ENCODE peak calls at places on chromosomes 12 and 14, in nine cellular contexts. One of them, this sample, is unnamed.

GRCh38 chr12:83408168-83408567 is 721.5 kb downstream of the TMTC2 start:
- DNase-seq in left ventricle myocardium inferior: no peak
- DNase-seq in right lobe of liver: no peak
- DNase-seq in endothelial cell: no peak
- DNase-seq in AG04450: no peak
- DNase-seq in foreskin fibroblast: no peak
- DNase-seq in A549: no peak
- DNase-seq in fibroblast of the aortic adventitia: no peak
- DNase-seq in mesothelial cell of epicardium: no peak
- DNase-seq in this sample: no peak

GRCh38 chr14:89247457-89248122 is 169.4 kb downstream of the FOXN3 start:
- DNase-seq in endothelial cell: no peak
- DNase-seq in mesothelial cell of epicardium: no peak
- DNase-seq in left ventricle myocardium inferior: no peak
- DNase-seq in fibroblast of the aortic adventitia: no peak
- DNase-seq in A549: no peak
- DNase-seq in foreskin fibroblast: no peak
- DNase-seq in right lobe of liver: no peak
- DNase-seq in AG04450: no peak
- DNase-seq in this sample: no peak

GRCh38 chr12:87820524-87821194 is 208.5 kb downstream of the C12orf50 start:
- DNase-seq in A549: no peak
- DNase-seq in AG04450: peak; percentile 24
- DNase-seq in mesothelial cell of epicardium: no peak
- DNase-seq in endothelial cell: no peak
- DNase-seq in foreskin fibroblast: peak; percentile 29
- DNase-seq in right lobe of liver: no peak
- DNase-seq in fibroblast of the aortic adventitia: peak; percentile 72
- DNase-seq in left ventricle myocardium inferior: no peak
- DNase-seq in this sample: no peak

GRCh38 chr12:76636141-76636692 is 76.6 kb upstream of the OSBPL8 start:
- DNase-seq in fibroblast of the aortic adventitia: peak; percentile 16
- DNase-seq in left ventricle myocardium inferior: no peak
- DNase-seq in AG04450: no peak
- DNase-seq in right lobe of liver: no peak
- DNase-seq in mesothelial cell of epicardium: no peak
- DNase-seq in foreskin fibroblast: no peak
- DNase-seq in endothelial cell: no peak
- DNase-seq in A549: no peak
- DNase-seq in this sample: no peak

GRCh38 chr12:20404576-20405346 is 36.4 kb downstream of the PDE3A start:
- DNase-seq in endothelial cell: no peak
- DNase-seq in right lobe of liver: no peak
- DNase-seq in A549: no peak
- DNase-seq in left ventricle myocardium inferior: peak; percentile 15
- DNase-seq in mesothelial cell of epicardium: no peak
- DNase-seq in foreskin fibroblast: peak; percentile 10
- DNase-seq in fibroblast of the aortic adventitia: peak; percentile 32
- DNase-seq in AG04450: no peak
- DNase-seq in this sample: peak; percentile 33

GRCh38 chr14:104398656-104399055 is 180.9 kb upstream of the C14orf180 start:
- DNase-seq in endothelial cell: no peak
- DNase-seq in foreskin fibroblast: no peak
- DNase-seq in left ventricle myocardium inferior: no peak
- DNase-seq in fibroblast of the aortic adventitia: no peak
- DNase-seq in AG04450: no peak
- DNase-seq in A549: no peak
- DNase-seq in right lobe of liver: no peak
- DNase-seq in mesothelial cell of epicardium: no peak
- DNase-seq in this sample: no peak

GRCh38 chr14:103641181-103641580 is 12.2 kb downstream of the KLC1 start:
- DNase-seq in A549: no peak
- DNase-seq in mesothelial cell of epicardium: no peak
- DNase-seq in fibroblast of the aortic adventitia: peak; percentile 54
- DNase-seq in endothelial cell: no peak
- DNase-seq in left ventricle myocardium inferior: no peak
- DNase-seq in right lobe of liver: no peak
- DNase-seq in foreskin fibroblast: peak; percentile 70
- DNase-seq in AG04450: no peak
- DNase-seq in this sample: no peak

GRCh38 chr12:31206038-31206670 is 119.8 kb downstream of the SINHCAF start:
- DNase-seq in mesothelial cell of epicardium: no peak
- DNase-seq in AG04450: no peak
- DNase-seq in endothelial cell: no peak
- DNase-seq in foreskin fibroblast: peak; percentile 79
- DNase-seq in right lobe of liver: no peak
- DNase-seq in left ventricle myocardium inferior: no peak
- DNase-seq in fibroblast of the aortic adventitia: peak; percentile 75
- DNase-seq in A549: no peak
- DNase-seq in this sample: no peak

GRCh38 chr12:108967869-108968540 is 52.9 kb downstream of the SVOP start:
- DNase-seq in right lobe of liver: no peak
- DNase-seq in foreskin fibroblast: no peak
- DNase-seq in mesothelial cell of epicardium: no peak
- DNase-seq in endothelial cell: no peak
- DNase-seq in AG04450: no peak
- DNase-seq in left ventricle myocardium inferior: no peak
- DNase-seq in A549: peak; percentile 56
- DNase-seq in fibroblast of the aortic adventitia: peak; percentile 3
- DNase-seq in this sample: no peak

GRCh38 chr12:126807312-126807711 is 1459.7 kb upstream of the TMEM132C start:
- DNase-seq in endothelial cell: no peak
- DNase-seq in foreskin fibroblast: no peak
- DNase-seq in A549: no peak
- DNase-seq in right lobe of liver: no peak
- DNase-seq in left ventricle myocardium inferior: no peak
- DNase-seq in fibroblast of the aortic adventitia: no peak
- DNase-seq in mesothelial cell of epicardium: no peak
- DNase-seq in AG04450: no peak
- DNase-seq in this sample: no peak

GRCh38 chr12:88518863-88519403 is 61.3 kb downstream of the KITLG start:
- DNase-seq in fibroblast of the aortic adventitia: no peak
- DNase-seq in A549: no peak
- DNase-seq in foreskin fibroblast: no peak
- DNase-seq in right lobe of liver: no peak
- DNase-seq in left ventricle myocardium inferior: no peak
- DNase-seq in endothelial cell: no peak
- DNase-seq in AG04450: no peak
- DNase-seq in mesothelial cell of epicardium: no peak
- DNase-seq in this sample: no peak

GRCh38 chr12:43914391-43914790 is 78.5 kb downstream of the TMEM117 start:
- DNase-seq in foreskin fibroblast: no peak
- DNase-seq in endothelial cell: no peak
- DNase-seq in AG04450: no peak
- DNase-seq in right lobe of liver: no peak
- DNase-seq in A549: no peak
- DNase-seq in fibroblast of the aortic adventitia: no peak
- DNase-seq in mesothelial cell of epicardium: no peak
- DNase-seq in left ventricle myocardium inferior: no peak
- DNase-seq in this sample: no peak

GRCh38 chr12:43917896-43918295 is 82.0 kb downstream of the TMEM117 start:
- DNase-seq in A549: no peak
- DNase-seq in endothelial cell: no peak
- DNase-seq in left ventricle myocardium inferior: no peak
- DNase-seq in fibroblast of the aortic adventitia: no peak
- DNase-seq in mesothelial cell of epicardium: no peak
- DNase-seq in right lobe of liver: no peak
- DNase-seq in foreskin fibroblast: no peak
- DNase-seq in AG04450: no peak
- DNase-seq in this sample: no peak

GRCh38 chr12:43912851-43913250 is 77.0 kb downstream of the TMEM117 start:
- DNase-seq in AG04450: no peak
- DNase-seq in endothelial cell: no peak
- DNase-seq in fibroblast of the aortic adventitia: no peak
- DNase-seq in mesothelial cell of epicardium: no peak
- DNase-seq in A549: no peak
- DNase-seq in left ventricle myocardium inferior: no peak
- DNase-seq in foreskin fibroblast: peak; percentile 40
- DNase-seq in right lobe of liver: no peak
- DNase-seq in this sample: no peak

DNA sequence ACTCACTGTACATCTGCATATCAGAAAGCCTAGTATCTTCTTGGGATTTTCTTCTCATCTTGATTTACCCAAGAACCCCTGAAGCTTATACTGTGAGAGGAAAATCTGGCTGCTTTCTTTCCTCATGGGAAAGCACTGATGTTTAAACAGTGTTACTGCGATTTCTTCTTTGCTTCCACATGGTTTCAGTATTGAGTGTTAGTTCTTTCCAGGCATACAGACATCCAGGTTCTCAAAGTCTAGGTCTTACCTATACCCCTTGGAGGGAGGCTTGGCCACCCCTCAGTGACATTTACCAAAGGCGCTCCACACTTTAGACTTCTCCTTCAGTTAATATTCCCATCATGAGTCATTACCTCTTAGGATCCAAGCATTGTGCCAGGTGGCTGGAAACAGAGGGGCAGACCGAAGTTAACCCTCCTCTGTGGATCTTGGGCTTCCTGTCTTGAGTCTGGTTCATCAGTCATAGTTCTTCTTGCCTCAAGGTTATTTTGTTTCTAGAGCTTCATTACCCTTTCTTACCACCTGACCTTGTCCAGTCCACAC is 79.1 kb downstream of the TMEM117 start:
- DNase-seq in fibroblast of the aortic adventitia: no peak
- DNase-seq in right lobe of liver: no peak
- DNase-seq in A549: no peak
- DNase-seq in left ventricle myocardium inferior: no peak
- DNase-seq in foreskin fibroblast: peak; percentile 9
- DNase-seq in AG04450: no peak
- DNase-seq in mesothelial cell of epicardium: no peak
- DNase-seq in endothelial cell: no peak
- DNase-seq in this sample: no peak
- TF ChIP-seq CTCF in fibroblast of the aortic adventitia: no peak
- TF ChIP-seq CTCF in right lobe of liver: no peak
- TF ChIP-seq CTCF in A549: peak; percentile 26
- TF ChIP-seq CTCF in left ventricle myocardium inferior: peak; percentile 48
- TF ChIP-seq CTCF in foreskin fibroblast: no peak
- TF ChIP-seq CTCF in AG04450: no peak
- TF ChIP-seq CTCF in mesothelial cell of epicardium: no peak
- TF ChIP-seq CTCF in endothelial cell: no peak
- TF ChIP-seq CTCF in this sample: no peak

GRCh38 chr12:92042791-92043531 is 102.7 kb downstream of the BTG1 start:
- DNase-seq in mesothelial cell of epicardium: no peak
- DNase-seq in foreskin fibroblast: peak; percentile 55
- DNase-seq in endothelial cell: no peak
- DNase-seq in right lobe of liver: no peak
- DNase-seq in AG04450: no peak
- DNase-seq in left ventricle myocardium inferior: no peak
- DNase-seq in fibroblast of the aortic adventitia: no peak
- DNase-seq in A549: no peak
- DNase-seq in this sample: no peak

GRCh38 chr12:92038476-92038875 is 107.2 kb downstream of the BTG1 start:
- DNase-seq in right lobe of liver: no peak
- DNase-seq in fibroblast of the aortic adventitia: no peak
- DNase-seq in A549: no peak
- DNase-seq in foreskin fibroblast: no peak
- DNase-seq in AG04450: no peak
- DNase-seq in mesothelial cell of epicardium: no peak
- DNase-seq in left ventricle myocardium inferior: no peak
- DNase-seq in endothelial cell: no peak
- DNase-seq in this sample: no peak

GRCh38 chr12:92044435-92044834 is 101.2 kb downstream of the BTG1 start:
- DNase-seq in left ventricle myocardium inferior: no peak
- DNase-seq in fibroblast of the aortic adventitia: no peak
- DNase-seq in foreskin fibroblast: peak; percentile 6
- DNase-seq in endothelial cell: no peak
- DNase-seq in right lobe of liver: no peak
- DNase-seq in AG04450: no peak
- DNase-seq in mesothelial cell of epicardium: no peak
- DNase-seq in A549: no peak
- DNase-seq in this sample: no peak

GRCh38 chr12:92039048-92039447 is 106.6 kb downstream of the BTG1 start:
- DNase-seq in A549: no peak
- DNase-seq in left ventricle myocardium inferior: no peak
- DNase-seq in right lobe of liver: no peak
- DNase-seq in AG04450: no peak
- DNase-seq in foreskin fibroblast: no peak
- DNase-seq in endothelial cell: no peak
- DNase-seq in fibroblast of the aortic adventitia: no peak
- DNase-seq in mesothelial cell of epicardium: no peak
- DNase-seq in this sample: no peak

GRCh38 chr12:92041742-92042141 is 103.9 kb downstream of the BTG1 start:
- DNase-seq in fibroblast of the aortic adventitia: no peak
- DNase-seq in AG04450: no peak
- DNase-seq in left ventricle myocardium inferior: no peak
- DNase-seq in mesothelial cell of epicardium: no peak
- DNase-seq in A549: no peak
- DNase-seq in endothelial cell: no peak
- DNase-seq in right lobe of liver: no peak
- DNase-seq in foreskin fibroblast: peak; percentile 8
- DNase-seq in this sample: no peak
- TF ChIP-seq CTCF in fibroblast of the aortic adventitia: no peak
- TF ChIP-seq CTCF in AG04450: no peak
- TF ChIP-seq CTCF in left ventricle myocardium inferior: peak; percentile 17
- TF ChIP-seq CTCF in mesothelial cell of epicardium: no peak
- TF ChIP-seq CTCF in A549: no peak
- TF ChIP-seq CTCF in endothelial cell: no peak
- TF ChIP-seq CTCF in right lobe of liver: no peak
- TF ChIP-seq CTCF in foreskin fibroblast: no peak
- TF ChIP-seq CTCF in this sample: no peak

GRCh38 chr12:18861287-18861858 is 123.5 kb downstream of the CAPZA3 start:
- DNase-seq in mesothelial cell of epicardium: no peak
- DNase-seq in endothelial cell: no peak
- DNase-seq in right lobe of liver: no peak
- DNase-seq in foreskin fibroblast: peak; percentile 60
- DNase-seq in A549: no peak
- DNase-seq in fibroblast of the aortic adventitia: peak; percentile 56
- DNase-seq in AG04450: no peak
- DNase-seq in left ventricle myocardium inferior: no peak
- DNase-seq in this sample: no peak
- TF ChIP-seq CTCF in mesothelial cell of epicardium: peak; percentile 61
- TF ChIP-seq CTCF in endothelial cell: peak; percentile 78
- TF ChIP-seq CTCF in right lobe of liver: peak; percentile 57
- TF ChIP-seq CTCF in foreskin fibroblast: peak; percentile 24
- TF ChIP-seq CTCF in A549: peak; percentile 45
- TF ChIP-seq CTCF in fibroblast of the aortic adventitia: peak; percentile 43
- TF ChIP-seq CTCF in AG04450: peak; percentile 47
- TF ChIP-seq CTCF in left ventricle myocardium inferior: peak; percentile 61
- TF ChIP-seq CTCF in this sample: no peak

DNA sequence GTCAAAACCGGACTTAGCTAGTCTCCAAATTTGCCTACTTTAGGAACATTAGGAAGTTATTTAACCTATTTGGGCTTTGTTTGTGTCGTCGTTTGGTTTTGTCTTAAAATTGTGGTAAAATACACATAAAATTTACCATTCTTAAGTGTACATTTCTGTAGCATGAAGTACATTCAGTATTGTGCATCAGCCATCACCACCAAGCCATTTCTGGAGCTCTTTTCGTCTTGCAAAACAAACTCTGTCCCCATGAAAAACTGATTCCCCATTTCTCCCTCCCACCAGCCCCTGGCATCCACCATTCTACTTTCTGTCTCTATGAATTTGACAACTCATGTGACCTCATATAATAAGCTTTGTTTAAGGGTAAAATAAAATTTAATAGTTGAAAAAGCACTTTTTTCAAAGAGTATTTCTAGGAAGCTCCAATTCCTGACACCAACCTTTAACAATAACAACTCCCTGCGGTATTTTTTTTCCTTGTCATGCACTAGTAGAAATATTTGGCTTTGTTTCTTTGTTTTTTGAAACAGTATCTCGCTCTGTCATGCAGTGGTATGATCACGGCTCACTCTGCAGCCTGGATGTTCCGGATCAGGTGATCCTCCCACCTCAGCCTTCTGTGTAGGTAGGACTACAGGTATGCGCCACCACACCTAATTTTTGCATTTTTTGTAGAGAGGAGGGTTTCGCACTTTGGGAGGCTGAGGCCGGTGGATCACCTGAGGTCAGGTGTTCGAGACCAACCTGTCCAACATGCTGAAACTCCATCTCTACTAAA is 3.6 kb upstream of the UBC start:
- DNase-seq in foreskin fibroblast: no peak
- DNase-seq in A549: no peak
- DNase-seq in mesothelial cell of epicardium: no peak
- DNase-seq in fibroblast of the aortic adventitia: peak; percentile 27
- DNase-seq in AG04450: no peak
- DNase-seq in left ventricle myocardium inferior: no peak
- DNase-seq in right lobe of liver: no peak
- DNase-seq in endothelial cell: no peak
- DNase-seq in this sample: no peak
- TF ChIP-seq CTCF in foreskin fibroblast: no peak
- TF ChIP-seq CTCF in A549: no peak
- TF ChIP-seq CTCF in mesothelial cell of epicardium: no peak
- TF ChIP-seq CTCF in fibroblast of the aortic adventitia: no peak
- TF ChIP-seq CTCF in AG04450: no peak
- TF ChIP-seq CTCF in left ventricle myocardium inferior: no peak
- TF ChIP-seq CTCF in right lobe of liver: no peak
- TF ChIP-seq CTCF in endothelial cell: no peak
- TF ChIP-seq CTCF in this sample: no peak

This sample was measured in omental fat pad.